ENCODE peak calls at places on chromosomes 7 and 10, in four cellular contexts. F is HCT116, M is HepG2, O is SK-N-SH. G is an unnamed sample.

GRCh38 chr10:127346604-127347003 is 150.2 kb upstream of the INSYN2A start:
- DNase-seq in M (no peak), O (no peak), F (no peak), G (no peak)

GRCh38 chr7:23347007-23347681 is 48.0 kb downstream of the MALSU1 start:
- DNase-seq in O (no peak), F (no peak), M (no peak), G (no peak)

GRCh38 chr10:63673246-63673645 is 152.0 kb downstream of the REEP3 start:
- DNase-seq in M (no peak), F (no peak), O (no peak), G (no peak)

GRCh38 chr10:10056958-10057357 is 960.7 kb upstream of the CELF2 start:
- DNase-seq in M (no peak), F (no peak), O (peak), G (no peak)

GRCh38 chr10:93062499-93063216 is 2.1 kb downstream of the CYP26C1 start:
- DNase-seq in M (no peak), F (no peak), O (peak), G (no peak)

GRCh38 chr7:22934023-22934422 is 79.9 kb downstream of the HYCC1 start:
- DNase-seq in F (no peak), O (no peak), M (no peak), G (no peak)

GRCh38 chr10:94107191-94107590 is 113.5 kb downstream of the PLCE1 start:
- DNase-seq in M (no peak), O (no peak), F (no peak), G (no peak)

GRCh38 chr10:24947304-24948097 is 4.9 kb downstream of the PRTFDC1 start:
- DNase-seq in F (no peak), M (no peak), O (no peak), G (no peak)

GRCh38 chr7:80210400-80210799 is 75.8 kb downstream of the GNAI1 start:
- DNase-seq in O (no peak), F (no peak), M (peak), G (peak)

GRCh38 chr7:90119178-90119971 is 34.9 kb upstream of the STEAP1 start:
- DNase-seq in O (peak), F (no peak), M (no peak), G (no peak)

GRCh38 chr7:157577796-157578339 is 241.1 kb downstream of the DNAJB6 start:
- DNase-seq in M (no peak), O (no peak), F (no peak), G (no peak)

GRCh38 chr7:151895695-151896485 is 19.0 kb upstream of the PRKAG2 start:
- DNase-seq in F (no peak), O (no peak), M (no peak), G (no peak)

GRCh38 chr7:151897201-151897711 is 20.3 kb upstream of the PRKAG2 start:
- DNase-seq in O (no peak), M (no peak), F (no peak), G (peak)

GRCh38 chr7:151897951-151898686 is 21.2 kb upstream of the PRKAG2 start:
- DNase-seq in O (no peak), F (no peak), M (no peak), G (no peak)

GRCh38 chr7:151895008-151895661 is 18.2 kb upstream of the PRKAG2 start:
- DNase-seq in O (no peak), M (no peak), F (no peak), G (no peak)

GRCh38 chr7:151896486-151896885 is 19.6 kb upstream of the PRKAG2 start:
- DNase-seq in O (no peak), F (no peak), M (no peak), G (no peak)
- TF ChIP-seq JUND in O (no peak), F (no peak), M (no peak), G (no peak)

GRCh38 chr7:14446829-14447228 is 455.7 kb downstream of the DGKB start:
- DNase-seq in F (no peak), M (no peak), O (no peak), G (no peak)
- TF ChIP-seq JUND in F (no peak), M (no peak), O (no peak), G (no peak)

DNA sequence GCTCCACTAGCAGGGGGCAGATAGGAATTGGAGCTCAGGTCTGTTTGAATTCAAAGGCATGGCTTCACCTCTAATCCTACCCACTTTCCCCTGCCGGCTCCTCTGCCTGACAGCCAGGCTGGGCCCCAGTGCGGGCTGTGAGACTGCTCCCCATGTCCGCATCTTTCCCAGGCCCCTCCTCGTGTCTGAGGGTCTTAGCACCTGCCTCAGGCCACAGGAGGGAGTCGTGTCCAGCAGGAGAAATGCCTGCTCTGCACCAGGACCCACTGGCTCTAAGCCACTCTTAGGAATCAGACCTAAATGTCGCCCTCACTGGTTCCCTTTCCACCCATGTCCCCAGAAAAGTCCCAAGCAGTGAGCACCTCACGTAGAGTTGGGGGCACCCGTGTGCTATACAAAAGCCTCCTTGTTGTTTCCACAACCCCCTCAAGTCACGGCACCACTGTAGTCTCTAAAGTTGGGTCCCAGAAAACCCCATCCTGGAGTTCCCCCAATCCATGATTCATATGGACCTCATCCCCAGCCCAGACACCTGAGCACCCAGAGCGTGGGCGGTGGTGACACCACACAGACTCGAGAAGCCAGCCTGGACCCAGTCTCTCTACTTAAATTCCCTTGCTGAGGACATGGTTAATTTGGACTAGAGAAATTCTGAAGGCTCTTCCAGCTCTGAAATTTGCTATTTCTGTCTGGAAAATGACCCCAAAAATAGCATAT is 466.4 kb upstream of the ZMIZ1 start:
- DNase-seq in O (no peak), F (no peak), M (no peak), G (no peak)
- TF ChIP-seq JUND in O (no peak), F (no peak), M (no peak), G (no peak)

DNA sequence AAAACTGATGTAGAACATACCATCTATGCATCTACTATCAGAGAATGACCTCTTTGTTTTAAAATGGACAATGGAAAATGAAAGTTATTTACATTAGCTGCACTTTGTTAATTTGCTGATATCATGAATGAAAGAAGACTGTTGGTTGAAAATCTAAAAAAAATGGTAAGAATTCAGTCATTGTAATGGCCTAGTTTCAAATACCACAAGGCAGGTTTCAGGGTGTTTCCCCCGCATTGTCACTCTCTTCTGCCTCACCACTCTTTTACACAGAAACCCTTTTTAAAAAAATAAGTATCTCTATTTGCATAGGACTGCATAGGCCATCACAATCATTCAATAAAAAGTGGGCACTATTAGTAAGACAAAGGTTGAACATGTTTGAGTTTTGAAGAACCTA is 737.1 kb downstream of the INHBA start:
- DNase-seq in F (no peak), O (no peak), M (no peak), G (no peak)
- TF ChIP-seq JUND in F (no peak), O (no peak), M (no peak), G (no peak)

DNA sequence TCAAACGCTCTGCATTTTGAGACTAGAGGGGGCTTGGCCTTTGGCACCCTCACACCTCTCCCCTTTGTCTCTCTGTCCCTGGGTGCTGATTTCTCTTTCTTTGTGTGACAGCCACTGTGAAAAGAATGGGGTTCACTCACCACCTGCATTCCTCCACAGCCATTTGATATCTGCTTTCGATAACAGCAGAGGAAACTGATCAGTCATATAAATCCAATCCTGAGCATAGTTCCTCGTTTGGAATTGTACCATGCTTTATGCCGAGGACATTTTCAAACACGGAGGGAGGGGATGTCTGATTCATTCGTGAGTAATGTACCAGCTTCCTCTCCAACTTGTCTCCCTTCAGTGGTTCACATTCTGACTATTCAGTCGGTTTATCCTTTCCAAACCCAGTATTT is 15.8 kb downstream of the MET start:
- DNase-seq in F (peak), O (no peak), M (peak), G (no peak)
- TF ChIP-seq JUND in F (peak), O (peak), M (no peak), G (no peak)

GRCh38 chr7:127250312-127251047 is 2.3 kb downstream of the GRM8 start:
- DNase-seq in O (no peak), F (no peak), M (no peak), G (no peak)
- TF ChIP-seq JUND in O (no peak), F (no peak), M (no peak), G (no peak)

GRCh38 chr10:3948843-3949242 is 163.8 kb upstream of the KLF6 start:
- DNase-seq in M (no peak), O (peak), F (no peak), G (no peak)
- TF ChIP-seq JUND in M (no peak), O (no peak), F (no peak), G (no peak)

DNA sequence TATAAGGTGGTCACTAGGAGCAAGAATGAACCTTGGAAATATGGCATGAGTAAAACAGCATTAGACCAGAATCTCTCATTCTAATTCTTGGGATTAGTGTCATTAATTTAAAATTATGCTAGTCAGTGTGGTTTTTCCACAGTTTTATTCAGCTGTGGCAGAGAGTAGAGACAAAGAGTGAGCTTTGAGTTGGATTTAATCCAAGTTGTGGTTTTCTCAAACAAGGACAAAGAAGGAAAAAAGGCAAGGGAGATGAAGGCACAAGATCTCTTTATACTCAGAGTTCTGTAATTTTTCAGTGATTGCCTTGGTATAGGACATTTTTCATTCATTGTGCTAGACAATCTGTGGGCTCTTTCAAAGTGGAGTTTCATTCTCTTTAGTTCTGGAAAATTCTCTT is 28.2 kb upstream of the AKAP9 start:
- DNase-seq in M (no peak), O (no peak), F (no peak), G (no peak)
- TF ChIP-seq JUND in M (no peak), O (no peak), F (no peak), G (no peak)

GRCh38 chr7:65438593-65438992 is 64.9 kb downstream of the ZNF92 start:
- DNase-seq in F (peak), O (no peak), M (no peak), G (no peak)

GRCh38 chr7:65444211-65444842 is 70.7 kb downstream of the ZNF92 start:
- DNase-seq in F (no peak), M (peak), O (no peak), G (no peak)

GRCh38 chr7:65436163-65436562 is 62.5 kb downstream of the ZNF92 start:
- DNase-seq in M (no peak), O (no peak), F (no peak), G (no peak)

GRCh38 chr7:65444899-65445823 is 71.5 kb downstream of the ZNF92 start:
- DNase-seq in F (no peak), M (peak), O (no peak), G (no peak)

GRCh38 chr7:65441010-65441409 is 67.4 kb downstream of the ZNF92 start:
- DNase-seq in M (no peak), O (no peak), F (no peak), G (no peak)
- TF ChIP-seq JUND in M (no peak), O (peak), F (peak), G (no peak)